ENCODE peak calls at places on chromosomes 4 and X, in ten cellular contexts. L, J, A, N, O, R, P, V, Q and U are unnamed samples.

GRCh38 chr4:55175779-55176231 is 50.4 kb upstream of the KDR start:
- DNase-seq in L (peak), J (peak), A (peak), N (no peak), O (no peak), R (no peak), P (peak), V (peak), Q (peak), U (no peak)

GRCh38 chr4:74109894-74110605 is 11.1 kb upstream of the CXCL2 start:
- DNase-seq in L (peak), J (peak), A (peak), N (no peak), O (no peak), R (no peak), P (no peak), V (peak), Q (peak), U (no peak)

GRCh38 chr4:6321361-6321760 is 51.7 kb downstream of the WFS1 start:
- DNase-seq in L (no peak), J (no peak), A (no peak), N (no peak), O (no peak), R (no peak), P (no peak), V (no peak), Q (no peak), U (no peak)

GRCh38 chr4:141027421-141027820 is 105.8 kb downstream of the RNF150 start:
- DNase-seq in L (peak), J (no peak), A (no peak), N (no peak), O (no peak), R (no peak), P (no peak), V (no peak), Q (peak), U (no peak)

GRCh38 chr4:126018274-126018673 is 703.5 kb downstream of the FAT4 start:
- DNase-seq in L (no peak), J (no peak), A (no peak), N (no peak), O (no peak), R (no peak), P (no peak), V (no peak), Q (no peak), U (no peak)

GRCh38 chr4:121226362-121226761 is 62.2 kb upstream of the TNIP3 start:
- DNase-seq in L (no peak), J (no peak), A (peak), N (no peak), O (no peak), R (no peak), P (no peak), V (no peak), Q (no peak), U (no peak)

GRCh38 chrX:2325076-2325784 is 175.5 kb downstream of the DHRSX start:
- DNase-seq in L (peak), J (peak), A (peak), N (peak), O (peak), R (no peak), P (no peak), V (no peak), Q (peak), U (no peak)

GRCh38 chrX:18769812-18770573 is 62.5 kb downstream of the PPEF1 start:
- DNase-seq in L (peak), J (peak), A (no peak), N (no peak), O (no peak), R (no peak), P (no peak), V (no peak), Q (peak), U (no peak)

GRCh38 chrX:134632386-134632785 is 25.9 kb downstream of the PLAC1 start:
- DNase-seq in L (no peak), J (no peak), A (no peak), N (no peak), O (peak), R (no peak), P (no peak), V (no peak), Q (peak), U (no peak)

GRCh38 chr4:154030747-154031146 is 241.9 kb upstream of the SFRP2 start:
- DNase-seq in L (no peak), J (no peak), A (peak), N (no peak), O (no peak), R (no peak), P (no peak), V (no peak), Q (no peak), U (no peak)

GRCh38 chrX:66176134-66176533 is 12.1 kb downstream of the HEPH start:
- DNase-seq in L (no peak), J (no peak), A (no peak), N (no peak), O (no peak), R (no peak), P (no peak), V (no peak), Q (no peak), U (no peak)

GRCh38 chr4:54877006-54877405 is 219.2 kb downstream of the KIT start:
- DNase-seq in L (no peak), J (no peak), A (peak), N (no peak), O (no peak), R (no peak), P (no peak), V (no peak), Q (no peak), U (no peak)

GRCh38 chr4:68498413-68499007 is 51.2 kb downstream of the TMPRSS11E start:
- DNase-seq in L (peak), J (peak), A (peak), N (no peak), O (no peak), R (no peak), P (peak), V (peak), Q (peak), U (peak)

GRCh38 chrX:50581405-50581804 is 110.8 kb upstream of the DGKK start:
- DNase-seq in L (no peak), J (no peak), A (no peak), N (no peak), O (no peak), R (no peak), P (no peak), V (no peak), Q (no peak), U (no peak)

DNA sequence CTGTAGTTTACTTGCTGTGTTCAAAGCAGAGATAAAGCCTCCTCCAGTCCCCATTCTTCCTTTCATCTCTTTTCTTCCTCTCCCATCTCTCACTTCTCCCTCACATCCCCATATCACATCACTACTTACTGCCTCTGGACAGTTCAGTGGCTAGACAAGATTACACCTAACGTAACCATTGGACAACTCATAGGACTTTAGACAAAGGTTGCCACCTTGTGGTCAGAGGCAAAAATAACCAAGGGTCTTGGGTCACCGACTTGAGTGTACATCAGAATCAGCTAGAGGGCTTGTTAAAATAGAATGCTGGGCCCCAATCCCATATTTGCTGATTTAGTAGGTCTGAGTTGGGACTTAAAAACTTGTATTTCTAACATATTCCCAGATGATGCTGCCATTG is 109.3 kb upstream of the DGKK start:
- DNase-seq in L (peak), J (peak), A (peak), N (no peak), O (peak), R (peak), P (peak), V (peak), Q (peak), U (peak)
- TF ChIP-seq CTCF in L (peak), J (peak), A (peak), N (peak), O (peak), R (peak), P (peak), V (peak), Q (peak), U (peak)

GRCh38 chr4:87390931-87391782 is at the start of gene HSD17B11:
- DNase-seq in L (peak), J (peak), A (peak), N (peak), O (peak), R (peak), P (peak), V (peak), Q (peak), U (peak)
- TF ChIP-seq CTCF in L (no peak), J (peak), A (peak), N (peak), O (peak), R (no peak), P (no peak), V (no peak), Q (peak), U (no peak)

DNA sequence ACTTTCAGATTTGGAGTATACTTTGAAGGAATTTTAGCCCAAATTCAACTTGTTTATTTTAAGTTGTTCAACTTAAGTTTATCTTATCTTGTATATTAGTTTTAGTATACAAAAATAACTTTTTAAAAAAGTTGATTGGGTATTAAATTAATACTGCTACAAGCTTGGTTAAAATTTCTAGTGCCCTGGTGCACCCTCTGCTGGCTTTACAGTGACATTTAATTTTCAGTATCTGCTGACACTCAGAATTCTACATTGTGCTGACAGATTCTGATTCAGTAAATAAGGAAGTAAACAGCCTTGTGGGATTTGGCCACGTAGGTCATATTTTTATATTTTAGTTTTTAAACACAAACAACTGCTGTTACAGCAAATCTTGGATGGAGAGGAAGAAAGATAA is 2.9 kb downstream of the EDA start:
- DNase-seq in L (peak), J (peak), A (peak), N (no peak), O (no peak), R (no peak), P (no peak), V (peak), Q (peak), U (peak)
- TF ChIP-seq CTCF in L (peak), J (no peak), A (peak), N (no peak), O (peak), R (peak), P (peak), V (peak), Q (peak), U (peak)

GRCh38 chr4:163107754-163108153 is 58.9 kb downstream of the NAF1 start:
- DNase-seq in L (peak), J (peak), A (peak), N (no peak), O (no peak), R (no peak), P (no peak), V (peak), Q (peak), U (peak)
- TF ChIP-seq CTCF in L (peak), J (no peak), A (peak), N (no peak), O (no peak), R (peak), P (peak), V (peak), Q (peak), U (no peak)

GRCh38 chr4:108492816-108493595 is 127.4 kb upstream of the RPL34 start:
- DNase-seq in L (peak), J (no peak), A (peak), N (no peak), O (no peak), R (no peak), P (peak), V (peak), Q (peak), U (peak)
- TF ChIP-seq CTCF in L (peak), J (peak), A (peak), N (no peak), O (no peak), R (no peak), P (peak), V (no peak), Q (peak), U (peak)

GRCh38 chrX:118734909-118735308 is 7.5 kb downstream of the IL13RA1 start:
- DNase-seq in L (no peak), J (no peak), A (no peak), N (no peak), O (no peak), R (no peak), P (no peak), V (no peak), Q (no peak), U (no peak)

GRCh38 chrX:118740276-118740889 is 13.0 kb downstream of the IL13RA1 start:
- DNase-seq in L (no peak), J (no peak), A (no peak), N (no peak), O (no peak), R (no peak), P (no peak), V (no peak), Q (no peak), U (no peak)

GRCh38 chrX:118739577-118739976 is 12.2 kb downstream of the IL13RA1 start:
- DNase-seq in L (no peak), J (no peak), A (no peak), N (no peak), O (no peak), R (no peak), P (no peak), V (no peak), Q (peak), U (no peak)

GRCh38 chrX:118742176-118742575 is 14.8 kb downstream of the IL13RA1 start:
- DNase-seq in L (no peak), J (no peak), A (no peak), N (no peak), O (no peak), R (no peak), P (no peak), V (no peak), Q (no peak), U (no peak)

GRCh38 chrX:118736394-118737010 is 9.1 kb downstream of the IL13RA1 start:
- DNase-seq in L (no peak), J (no peak), A (no peak), N (no peak), O (no peak), R (no peak), P (no peak), V (no peak), Q (peak), U (no peak)
- TF ChIP-seq CTCF in L (no peak), J (no peak), A (no peak), N (no peak), O (no peak), R (no peak), P (no peak), V (no peak), Q (no peak), U (no peak)

GRCh38 chrX:53244610-53245009 is 19.6 kb upstream of the KDM5C start:
- DNase-seq in L (no peak), J (no peak), A (no peak), N (no peak), O (no peak), R (no peak), P (no peak), V (no peak), Q (no peak), U (no peak)
- TF ChIP-seq CTCF in L (peak), J (peak), A (peak), N (no peak), O (no peak), R (no peak), P (peak), V (peak), Q (peak), U (peak)

GRCh38 chrX:22481436-22481835 is 208.7 kb downstream of the CBLL2 start:
- DNase-seq in L (no peak), J (no peak), A (peak), N (no peak), O (no peak), R (no peak), P (no peak), V (no peak), Q (no peak), U (no peak)
- TF ChIP-seq CTCF in L (no peak), J (no peak), A (no peak), N (no peak), O (no peak), R (no peak), P (no peak), V (no peak), Q (no peak), U (no peak)